ENCODE peak calls at places on chromosomes 3 and 15, in four cellular contexts. X, P, L and U are unnamed samples.

GRCh38 chr15:66766282-66767228 is 64.5 kb downstream of the SMAD6 start:
- DNase-seq in P (peak; percentile 44), X (peak; percentile 73), L (no peak), U (no peak)

GRCh38 chr3:123411340-123412040 is 37.4 kb downstream of the ADCY5 start:
- DNase-seq in X (no peak), L (no peak), P (no peak), U (no peak)

GRCh38 chr15:78320173-78320572 is 20.0 kb upstream of the CRABP1 start:
- DNase-seq in X (no peak), P (no peak), L (no peak), U (no peak)

GRCh38 chr3:37132334-37132733 is 42.0 kb downstream of the LRRFIP2 start:
- DNase-seq in X (no peak), P (no peak), L (no peak), U (no peak)

GRCh38 chr3:141056716-141057115 is 5.6 kb downstream of the SPSB4 start:
- DNase-seq in L (no peak), P (no peak), X (no peak), U (no peak)

GRCh38 chr15:69573815-69574472 is 121.3 kb downstream of the RPLP1 start:
- DNase-seq in X (no peak), L (no peak), P (peak; percentile 78), U (no peak)

GRCh38 chr15:90869601-90870353 is 1.4 kb downstream of the FURIN start:
- DNase-seq in L (no peak), X (peak; percentile 73), P (peak; percentile 98), U (peak; percentile 84)

GRCh38 chr15:75348563-75349350 is 1.9 kb downstream of the NEIL1 start:
- DNase-seq in L (no peak), P (no peak), X (no peak), U (peak; percentile 48)

GRCh38 chr15:85607842-85608241 is 186.9 kb downstream of the KLHL25 start:
- DNase-seq in X (peak; percentile 51), L (peak; percentile 54), P (peak; percentile 68), U (no peak)

GRCh38 chr3:77102916-77103769 is 63.2 kb downstream of the ROBO2 start:
- DNase-seq in P (no peak), X (no peak), L (no peak), U (no peak)

GRCh38 chr15:27392163-27392562 is 421.2 kb downstream of the GABRG3 start:
- DNase-seq in P (no peak), X (no peak), L (no peak), U (no peak)

GRCh38 chr3:108830991-108831390 is 8.4 kb downstream of the TRAT1 start:
- DNase-seq in L (no peak), P (no peak), X (no peak), U (no peak)

GRCh38 chr15:38229700-38230099 is 22.9 kb upstream of the SPRED1 start:
- DNase-seq in L (no peak), X (no peak), P (no peak), U (no peak)

GRCh38 chr3:112651076-112651475 is 10.1 kb upstream of the CCDC80 start:
- DNase-seq in X (no peak), L (no peak), P (no peak), U (no peak)

GRCh38 chr3:29170894-29171582 is 109.8 kb upstream of the RBMS3 start:
- DNase-seq in L (no peak), X (no peak), P (no peak), U (no peak)

GRCh38 chr15:92624401-92624991 is 31.1 kb downstream of the FAM174B start:
- DNase-seq in L (no peak), P (no peak), X (no peak), U (no peak)

GRCh38 chr15:101489633-101490407 is at the start of gene PCSK6:
- DNase-seq in P (no peak), X (peak; percentile 31), L (no peak), U (peak; percentile 50)

GRCh38 chr3:40780341-40780800 is 255.6 kb downstream of the ZNF621 start:
- DNase-seq in L (no peak), P (no peak), X (no peak), U (peak; percentile 42)

GRCh38 chr15:78266229-78266628 is 1.9 kb downstream of the DNAJA4 start:
- DNase-seq in P (no peak), L (no peak), X (no peak), U (no peak)

GRCh38 chr15:56821721-56822425 is 88.6 kb upstream of the ZNF280D start:
- DNase-seq in L (peak; percentile 36), P (peak; percentile 55), X (peak; percentile 80), U (peak; percentile 59)

GRCh38 chr3:100928638-100929428 is 64.4 kb downstream of the ABI3BP start:
- DNase-seq in X (peak; percentile 76), L (peak; percentile 41), P (no peak), U (no peak)

GRCh38 chr3:55512586-55513343 is 25.7 kb upstream of the WNT5A start:
- DNase-seq in L (no peak), X (no peak), P (no peak), U (no peak)

GRCh38 chr3:177108648-177109047 is 88.6 kb downstream of the TBL1XR1 start:
- DNase-seq in X (no peak), L (no peak), P (no peak), U (no peak)
- H3K27ac ChIP-seq in X (no peak overlapping the region), L (no peak overlapping the region), P (no peak overlapping the region), U (no peak overlapping the region)

DNA sequence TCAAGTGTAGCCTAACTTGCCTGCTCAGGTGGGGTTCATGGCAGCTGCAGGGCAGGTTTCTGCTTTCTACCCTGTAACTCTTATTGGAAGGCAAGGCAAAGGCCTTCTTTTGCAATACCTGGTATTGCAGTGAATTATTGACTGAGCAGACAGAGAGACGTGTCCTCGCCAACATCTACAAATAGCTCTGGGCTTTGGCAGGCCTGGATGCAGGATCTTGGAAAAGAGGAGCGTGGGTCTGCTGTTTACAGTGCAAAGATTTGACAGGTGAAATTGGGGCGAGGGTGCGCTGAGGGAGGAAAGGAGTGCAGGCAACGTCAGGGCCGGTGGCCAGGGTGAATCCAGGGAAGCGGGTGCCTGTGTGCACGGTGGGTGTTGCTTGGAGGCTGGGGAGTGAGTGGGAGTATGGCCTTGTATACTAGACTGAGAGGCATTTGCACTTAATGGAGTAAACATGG is 44.5 kb downstream of the ST6GAL1 start:
- DNase-seq in L (no peak), X (no peak), P (no peak), U (no peak)
- H3K27ac ChIP-seq in L (no peak overlapping the region), X (no peak overlapping the region), P (no peak overlapping the region), U (no peak overlapping the region)

DNA sequence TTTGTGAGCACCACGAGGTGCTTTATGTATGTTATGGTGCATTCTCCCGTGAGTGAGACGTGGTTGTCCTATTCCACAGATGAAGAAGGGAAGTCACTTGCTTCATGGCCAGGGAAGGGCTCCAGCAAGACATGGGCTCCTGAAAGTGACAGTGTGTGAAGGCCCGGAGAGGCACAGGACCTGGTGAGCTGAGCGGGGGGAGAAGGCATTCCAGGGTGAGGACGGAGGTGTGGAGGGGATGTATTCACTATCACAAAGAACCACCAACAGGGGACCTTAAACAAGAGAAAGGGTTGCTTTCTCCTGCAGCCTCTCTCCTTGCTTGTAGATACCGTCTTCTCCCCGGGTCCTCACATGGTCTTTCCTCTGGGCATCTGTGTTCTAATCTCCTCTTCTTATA is 139.1 kb downstream of the FBLN2 start:
- DNase-seq in X (no peak), L (no peak), P (no peak), U (no peak)
- H3K27ac ChIP-seq in X (no peak overlapping the region), L (no peak overlapping the region), P (no peak overlapping the region), U (no peak overlapping the region)

GRCh38 chr15:83208357-83208661 is 686 bp upstream of the HDGFL3 start:
- DNase-seq in P (no peak), X (peak; percentile 65), L (no peak), U (no peak)
- H3K27ac ChIP-seq in P (peak overlapping the region; percentile 55), X (peak overlapping the region; percentile 96), L (no peak overlapping the region), U (no peak overlapping the region)